ENCODE peak calls at places on chromosomes 11 and 22, in four cellular contexts. One of them, this sample, is unnamed.

GRCh38 chr11:79043726-79044125 is 397.1 kb downstream of the TENM4 start:
- DNase-seq in choroid plexus epithelial cell: no peak
- DNase-seq in neuronal stem cell: no peak
- DNase-seq in fibroblast of mammary gland: no peak
- DNase-seq in this sample: no peak

GRCh38 chr22:45731798-45732495 is 60.3 kb downstream of the ATXN10 start:
- DNase-seq in choroid plexus epithelial cell: peak; percentile 61
- DNase-seq in neuronal stem cell: no peak
- DNase-seq in fibroblast of mammary gland: peak; percentile 55
- DNase-seq in this sample: peak; percentile 53

GRCh38 chr22:44811141-44811540 is 58.8 kb downstream of the ARHGAP8 start:
- DNase-seq in neuronal stem cell: no peak
- DNase-seq in choroid plexus epithelial cell: no peak
- DNase-seq in fibroblast of mammary gland: no peak
- DNase-seq in this sample: no peak

GRCh38 chr11:1226981-1227550 is 4.2 kb downstream of the MUC5B start:
- DNase-seq in fibroblast of mammary gland: no peak
- DNase-seq in choroid plexus epithelial cell: peak; percentile 34
- DNase-seq in neuronal stem cell: no peak
- DNase-seq in this sample: no peak

GRCh38 chr11:1586699-1587098 is 1.6 kb upstream of the KRTAP5-1 start:
- DNase-seq in neuronal stem cell: no peak
- DNase-seq in choroid plexus epithelial cell: no peak
- DNase-seq in fibroblast of mammary gland: no peak
- DNase-seq in this sample: no peak

GRCh38 chr11:30244255-30244654 is 13.4 kb downstream of the FSHB start:
- DNase-seq in fibroblast of mammary gland: peak; percentile 25
- DNase-seq in neuronal stem cell: no peak
- DNase-seq in choroid plexus epithelial cell: peak; percentile 37
- DNase-seq in this sample: peak; percentile 81

GRCh38 chr11:87430821-87431220 is 393.1 kb downstream of the TMEM135 start:
- DNase-seq in fibroblast of mammary gland: no peak
- DNase-seq in neuronal stem cell: no peak
- DNase-seq in choroid plexus epithelial cell: no peak
- DNase-seq in this sample: no peak

GRCh38 chr11:75850787-75851186 is 35.8 kb downstream of the UVRAG start:
- DNase-seq in fibroblast of mammary gland: peak; percentile 19
- DNase-seq in choroid plexus epithelial cell: peak; percentile 23
- DNase-seq in neuronal stem cell: no peak
- DNase-seq in this sample: no peak

GRCh38 chr22:45970709-45971388 is 6.1 kb downstream of the WNT7B start:
- DNase-seq in neuronal stem cell: no peak
- DNase-seq in choroid plexus epithelial cell: peak; percentile 22
- DNase-seq in fibroblast of mammary gland: peak; percentile 47
- DNase-seq in this sample: peak; percentile 53

GRCh38 chr22:29032014-29032475 is 29.6 kb downstream of the C22orf31 start:
- DNase-seq in neuronal stem cell: no peak
- DNase-seq in fibroblast of mammary gland: no peak
- DNase-seq in choroid plexus epithelial cell: peak; percentile 26
- DNase-seq in this sample: no peak

GRCh38 chr22:29031236-29031982 is 30.2 kb downstream of the C22orf31 start:
- DNase-seq in neuronal stem cell: peak; percentile 55
- DNase-seq in fibroblast of mammary gland: peak; percentile 99
- DNase-seq in choroid plexus epithelial cell: peak; percentile 97
- DNase-seq in this sample: peak; percentile 99

GRCh38 chr22:29029202-29030000 is 32.2 kb downstream of the C22orf31 start:
- DNase-seq in choroid plexus epithelial cell: no peak
- DNase-seq in neuronal stem cell: no peak
- DNase-seq in fibroblast of mammary gland: no peak
- DNase-seq in this sample: no peak

GRCh38 chr22:29030016-29030617 is 31.5 kb downstream of the C22orf31 start:
- DNase-seq in neuronal stem cell: peak; percentile 8
- DNase-seq in choroid plexus epithelial cell: peak; percentile 57
- DNase-seq in fibroblast of mammary gland: peak; percentile 28
- DNase-seq in this sample: peak; percentile 81

GRCh38 chr22:29030618-29031235 is 30.9 kb downstream of the C22orf31 start:
- DNase-seq in fibroblast of mammary gland: peak; percentile 87
- DNase-seq in choroid plexus epithelial cell: peak; percentile 88
- DNase-seq in neuronal stem cell: peak; percentile 58
- DNase-seq in this sample: peak; percentile 87
- H3K4me3 ChIP-seq in fibroblast of mammary gland: peak overlapping the region; percentile 43
- H3K4me3 ChIP-seq in choroid plexus epithelial cell: peak overlapping the region; percentile 55
- H3K4me3 ChIP-seq in neuronal stem cell: peak overlapping the region; percentile 18
- H3K4me3 ChIP-seq in this sample: peak overlapping the region; percentile 49

GRCh38 chr11:64037027-64037633 is 1.4 kb downstream of the FLRT1 start:
- DNase-seq in neuronal stem cell: no peak
- DNase-seq in fibroblast of mammary gland: no peak
- DNase-seq in choroid plexus epithelial cell: no peak
- DNase-seq in this sample: no peak

GRCh38 chr11:64034411-64034811 is 1.3 kb upstream of the FLRT1 start:
- DNase-seq in fibroblast of mammary gland: no peak
- DNase-seq in choroid plexus epithelial cell: no peak
- DNase-seq in neuronal stem cell: no peak
- DNase-seq in this sample: no peak

GRCh38 chr11:64035081-64035524 is 628 bp upstream of the FLRT1 start:
- DNase-seq in fibroblast of mammary gland: no peak
- DNase-seq in choroid plexus epithelial cell: no peak
- DNase-seq in neuronal stem cell: no peak
- DNase-seq in this sample: no peak

GRCh38 chr11:64035581-64035980 is at the start of gene FLRT1:
- DNase-seq in choroid plexus epithelial cell: no peak
- DNase-seq in neuronal stem cell: no peak
- DNase-seq in fibroblast of mammary gland: no peak
- DNase-seq in this sample: no peak

GRCh38 chr11:64036081-64037026 is 623 bp downstream of the FLRT1 start:
- DNase-seq in fibroblast of mammary gland: peak; percentile 31
- DNase-seq in neuronal stem cell: no peak
- DNase-seq in choroid plexus epithelial cell: peak; percentile 40
- DNase-seq in this sample: peak; percentile 17
- H3K4me3 ChIP-seq in fibroblast of mammary gland: no peak overlapping the region
- H3K4me3 ChIP-seq in neuronal stem cell: peak overlapping the region; percentile 49
- H3K4me3 ChIP-seq in choroid plexus epithelial cell: peak overlapping the region; percentile 41
- H3K4me3 ChIP-seq in this sample: peak overlapping the region; percentile 44

GRCh38 chr22:50305393-50305657 is 2.1 kb downstream of the PLXNB2 start:
- DNase-seq in fibroblast of mammary gland: no peak
- DNase-seq in neuronal stem cell: no peak
- DNase-seq in choroid plexus epithelial cell: no peak
- DNase-seq in this sample: no peak
- H3K4me3 ChIP-seq in fibroblast of mammary gland: peak overlapping the region; percentile 77
- H3K4me3 ChIP-seq in neuronal stem cell: peak overlapping the region; percentile 97
- H3K4me3 ChIP-seq in choroid plexus epithelial cell: peak overlapping the region; percentile 81
- H3K4me3 ChIP-seq in this sample: peak overlapping the region; percentile 78

GRCh38 chr11:68469642-68470041 is 9.1 kb downstream of the PPP6R3 start:
- DNase-seq in choroid plexus epithelial cell: no peak
- DNase-seq in fibroblast of mammary gland: no peak
- DNase-seq in neuronal stem cell: no peak
- DNase-seq in this sample: no peak

GRCh38 chr11:68469122-68469521 is 8.6 kb downstream of the PPP6R3 start:
- DNase-seq in choroid plexus epithelial cell: peak; percentile 33
- DNase-seq in fibroblast of mammary gland: no peak
- DNase-seq in neuronal stem cell: no peak
- DNase-seq in this sample: no peak

GRCh38 chr11:68471360-68472340 is 11.1 kb downstream of the PPP6R3 start:
- DNase-seq in choroid plexus epithelial cell: peak; percentile 90
- DNase-seq in fibroblast of mammary gland: peak; percentile 55
- DNase-seq in neuronal stem cell: no peak
- DNase-seq in this sample: peak; percentile 98

GRCh38 chr11:68468217-68468828 is 7.8 kb downstream of the PPP6R3 start:
- DNase-seq in neuronal stem cell: no peak
- DNase-seq in choroid plexus epithelial cell: no peak
- DNase-seq in fibroblast of mammary gland: no peak
- DNase-seq in this sample: no peak

GRCh38 chr11:68470304-68470811 is 9.8 kb downstream of the PPP6R3 start:
- DNase-seq in neuronal stem cell: no peak
- DNase-seq in fibroblast of mammary gland: no peak
- DNase-seq in choroid plexus epithelial cell: no peak
- DNase-seq in this sample: no peak
- H3K4me3 ChIP-seq in neuronal stem cell: no peak overlapping the region
- H3K4me3 ChIP-seq in fibroblast of mammary gland: no peak overlapping the region
- H3K4me3 ChIP-seq in choroid plexus epithelial cell: no peak overlapping the region
- H3K4me3 ChIP-seq in this sample: no peak overlapping the region

GRCh38 chr22:36864454-36865215 is 3.8 kb downstream of the NCF4 start:
- DNase-seq in choroid plexus epithelial cell: no peak
- DNase-seq in neuronal stem cell: no peak
- DNase-seq in fibroblast of mammary gland: no peak
- DNase-seq in this sample: no peak
- H3K4me3 ChIP-seq in choroid plexus epithelial cell: no peak overlapping the region
- H3K4me3 ChIP-seq in neuronal stem cell: no peak overlapping the region
- H3K4me3 ChIP-seq in fibroblast of mammary gland: no peak overlapping the region
- H3K4me3 ChIP-seq in this sample: no peak overlapping the region

DNA sequence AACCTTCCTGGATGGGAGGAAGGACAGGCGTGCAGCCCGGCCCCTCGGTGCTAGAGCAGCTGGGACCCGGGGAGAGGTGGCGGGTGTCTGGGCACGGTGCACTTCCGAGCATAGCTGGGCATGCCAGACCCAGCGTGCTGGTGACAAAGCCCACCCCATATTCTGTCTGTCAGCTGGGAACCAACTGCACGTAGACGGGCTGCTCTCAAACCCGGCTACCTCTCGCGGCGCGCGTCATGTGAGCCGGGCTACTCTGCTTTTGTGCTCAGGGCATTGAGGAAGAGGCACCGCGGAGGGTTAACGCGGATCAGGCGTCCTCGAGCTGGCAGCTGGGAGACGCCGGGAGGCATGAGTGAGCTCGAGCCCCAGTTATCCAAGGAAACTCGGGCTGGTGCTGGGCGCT is 425.8 kb downstream of the SHANK2 start:
- DNase-seq in neuronal stem cell: peak; percentile 57
- DNase-seq in choroid plexus epithelial cell: no peak
- DNase-seq in fibroblast of mammary gland: no peak
- DNase-seq in this sample: no peak
- H3K4me3 ChIP-seq in neuronal stem cell: peak overlapping the region; percentile 31
- H3K4me3 ChIP-seq in choroid plexus epithelial cell: no peak overlapping the region
- H3K4me3 ChIP-seq in fibroblast of mammary gland: no peak overlapping the region
- H3K4me3 ChIP-seq in this sample: no peak overlapping the region

GRCh38 chr22:17176715-17177114 is 17.6 kb upstream of the HDHD5 start:
- DNase-seq in fibroblast of mammary gland: no peak
- DNase-seq in choroid plexus epithelial cell: no peak
- DNase-seq in neuronal stem cell: no peak
- DNase-seq in this sample: no peak

GRCh38 chr22:17172172-17172833 is 13.2 kb upstream of the HDHD5 start:
- DNase-seq in choroid plexus epithelial cell: no peak
- DNase-seq in fibroblast of mammary gland: no peak
- DNase-seq in neuronal stem cell: no peak
- DNase-seq in this sample: no peak

GRCh38 chr22:17171016-17171312 is 11.9 kb upstream of the HDHD5 start:
- DNase-seq in choroid plexus epithelial cell: no peak
- DNase-seq in fibroblast of mammary gland: no peak
- DNase-seq in neuronal stem cell: no peak
- DNase-seq in this sample: no peak

GRCh38 chr22:17167486-17167885 is 8.4 kb upstream of the HDHD5 start:
- DNase-seq in neuronal stem cell: no peak
- DNase-seq in fibroblast of mammary gland: no peak
- DNase-seq in choroid plexus epithelial cell: no peak
- DNase-seq in this sample: no peak

GRCh38 chr22:17171313-17172171 is 12.5 kb upstream of the HDHD5 start:
- DNase-seq in fibroblast of mammary gland: peak; percentile 85
- DNase-seq in neuronal stem cell: peak; percentile 85
- DNase-seq in choroid plexus epithelial cell: peak; percentile 87
- DNase-seq in this sample: peak; percentile 75
- H3K4me3 ChIP-seq in fibroblast of mammary gland: peak overlapping the region; percentile 61
- H3K4me3 ChIP-seq in neuronal stem cell: peak overlapping the region; percentile 63
- H3K4me3 ChIP-seq in choroid plexus epithelial cell: peak overlapping the region; percentile 74
- H3K4me3 ChIP-seq in this sample: peak overlapping the region; percentile 64

GRCh38 chr22:31095637-31096249 is 11.6 kb downstream of the SELENOM start:
- DNase-seq in neuronal stem cell: no peak
- DNase-seq in fibroblast of mammary gland: no peak
- DNase-seq in choroid plexus epithelial cell: no peak
- DNase-seq in this sample: no peak

GRCh38 chr22:31097941-31098632 is 9.3 kb downstream of the SELENOM start:
- DNase-seq in neuronal stem cell: no peak
- DNase-seq in choroid plexus epithelial cell: no peak
- DNase-seq in fibroblast of mammary gland: no peak
- DNase-seq in this sample: no peak

GRCh38 chr22:31094741-31095140 is 12.6 kb downstream of the SELENOM start:
- DNase-seq in neuronal stem cell: no peak
- DNase-seq in fibroblast of mammary gland: no peak
- DNase-seq in choroid plexus epithelial cell: no peak
- DNase-seq in this sample: no peak

GRCh38 chr22:31098633-31099110 is 8.7 kb downstream of the SELENOM start:
- DNase-seq in fibroblast of mammary gland: peak; percentile 41
- DNase-seq in choroid plexus epithelial cell: no peak
- DNase-seq in neuronal stem cell: no peak
- DNase-seq in this sample: no peak

DNA sequence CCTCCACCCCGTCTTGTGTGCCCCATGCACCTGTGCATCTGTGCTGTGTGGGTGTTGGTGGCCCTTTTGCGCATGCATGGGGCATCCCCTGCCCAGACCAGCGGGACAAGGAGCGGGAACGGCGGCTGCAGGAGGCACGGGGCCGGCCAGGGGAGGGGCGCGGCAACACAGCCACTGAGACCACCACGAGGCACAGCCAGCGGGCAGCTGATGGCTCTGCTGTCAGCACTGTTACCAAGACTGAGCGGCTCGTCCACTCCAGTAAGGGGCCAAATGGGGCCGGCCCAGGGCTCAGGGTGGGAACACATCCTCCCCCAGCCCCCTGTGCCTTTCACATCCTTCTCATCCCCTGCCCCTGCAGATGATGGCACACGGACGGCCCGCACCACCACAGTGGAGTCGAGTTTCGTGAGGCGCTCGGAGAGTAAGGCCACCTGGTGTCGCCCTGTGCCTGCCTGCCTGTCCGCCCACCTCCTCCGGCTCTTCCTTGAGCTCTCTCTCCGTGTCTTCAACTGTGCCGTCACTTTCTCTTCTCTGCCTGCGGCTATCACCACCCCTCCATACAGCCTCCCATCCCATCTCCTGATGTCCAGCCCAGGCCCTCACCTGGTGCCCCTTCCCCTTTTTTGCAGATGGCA is 10.6 kb downstream of the SELENOM start:
- DNase-seq in neuronal stem cell: no peak
- DNase-seq in choroid plexus epithelial cell: no peak
- DNase-seq in fibroblast of mammary gland: no peak
- DNase-seq in this sample: no peak
- H3K4me3 ChIP-seq in neuronal stem cell: no peak overlapping the region
- H3K4me3 ChIP-seq in choroid plexus epithelial cell: no peak overlapping the region
- H3K4me3 ChIP-seq in fibroblast of mammary gland: no peak overlapping the region
- H3K4me3 ChIP-seq in this sample: no peak overlapping the region

GRCh38 chr11:45178890-45179663 is 32.6 kb downstream of the PRDM11 start:
- DNase-seq in choroid plexus epithelial cell: peak; percentile 71
- DNase-seq in neuronal stem cell: no peak
- DNase-seq in fibroblast of mammary gland: no peak
- DNase-seq in this sample: peak; percentile 84

GRCh38 chr11:45180888-45181594 is 34.6 kb downstream of the PRDM11 start:
- DNase-seq in neuronal stem cell: peak; percentile 38
- DNase-seq in fibroblast of mammary gland: peak; percentile 13
- DNase-seq in choroid plexus epithelial cell: peak; percentile 39
- DNase-seq in this sample: peak; percentile 33

GRCh38 chr11:45181595-45182550 is 35.4 kb downstream of the PRDM11 start:
- DNase-seq in choroid plexus epithelial cell: no peak
- DNase-seq in fibroblast of mammary gland: no peak
- DNase-seq in neuronal stem cell: no peak
- DNase-seq in this sample: no peak

GRCh38 chr11:45179686-45180085 is 33.2 kb downstream of the PRDM11 start:
- DNase-seq in fibroblast of mammary gland: no peak
- DNase-seq in neuronal stem cell: no peak
- DNase-seq in choroid plexus epithelial cell: no peak
- DNase-seq in this sample: no peak

GRCh38 chr11:45180158-45180887 is 33.9 kb downstream of the PRDM11 start:
- DNase-seq in choroid plexus epithelial cell: peak; percentile 5
- DNase-seq in neuronal stem cell: peak; percentile 49
- DNase-seq in fibroblast of mammary gland: no peak
- DNase-seq in this sample: no peak
- H3K4me3 ChIP-seq in choroid plexus epithelial cell: peak overlapping the region; percentile 52
- H3K4me3 ChIP-seq in neuronal stem cell: no peak overlapping the region
- H3K4me3 ChIP-seq in fibroblast of mammary gland: no peak overlapping the region
- H3K4me3 ChIP-seq in this sample: peak overlapping the region; percentile 41

This sample was measured in astrocyte.